ENCODE peak calls at places on chromosomes 6 and 20, in four cellular contexts. Y, V, A and M are unnamed samples.
A peak's percentile ranks its signal among the peaks of the same experiment; 100 is the strongest.

GRCh38 chr6:14008809-14009208 is 84.1 kb downstream of the RNF182 start:
- DNase-seq in Y (no peak), V (no peak), A (no peak), M (no peak)

GRCh38 chr6:593139-593906 is 63.6 kb downstream of the HUS1B start:
- DNase-seq in Y (peak; percentile 16), V (peak; percentile 13), A (peak; percentile 52), M (peak; percentile 60)

GRCh38 chr20:56003111-56003800 is 2.1 kb downstream of the CBLN4 start:
- DNase-seq in Y (no peak), V (no peak), A (peak; percentile 54), M (no peak)

GRCh38 chr6:127520061-127520460 is 926 bp upstream of the MTCL3 start:
- DNase-seq in Y (no peak), V (no peak), A (no peak), M (no peak)

GRCh38 chr6:53910834-53911233 is 116.0 kb downstream of the LRRC1 start:
- DNase-seq in Y (no peak), V (no peak), A (no peak), M (no peak)

GRCh38 chr6:89364586-89364985 is 12.1 kb upstream of the UBE2J1 start:
- DNase-seq in Y (no peak), V (no peak), A (no peak), M (no peak)

GRCh38 chr6:12410946-12411345 is 120.8 kb downstream of the EDN1 start:
- DNase-seq in Y (no peak), V (no peak), A (no peak), M (no peak)

GRCh38 chr6:24444588-24444987 is 41.9 kb downstream of the MRS2 start:
- DNase-seq in Y (no peak), V (no peak), A (no peak), M (no peak)

GRCh38 chr20:61043681-61044080 is 208.4 kb upstream of the CDH4 start:
- DNase-seq in Y (no peak), V (no peak), A (no peak), M (no peak)

GRCh38 chr20:23212011-23212410 is 125.9 kb upstream of the CD93 start:
- DNase-seq in Y (no peak), V (no peak), A (no peak), M (no peak)

GRCh38 chr20:3727333-3728035 is 5.0 kb upstream of the HSPA12B start:
- DNase-seq in Y (no peak), V (no peak), A (no peak), M (no peak)

GRCh38 chr6:112800439-112800838 is 453.3 kb downstream of the RFPL4B start:
- DNase-seq in Y (no peak), V (no peak), A (no peak), M (no peak)

GRCh38 chr6:140636237-140636636 is 1261.8 kb upstream of the CITED2 start:
- DNase-seq in Y (no peak), V (peak; percentile 30), A (no peak), M (no peak)

GRCh38 chr6:106339334-106340029 is 13.9 kb upstream of the ATG5 start:
- DNase-seq in Y (peak; percentile 86), V (no peak), A (peak; percentile 75), M (peak; percentile 75)

GRCh38 chr6:132198040-132198439 is 203.2 kb downstream of the MOXD1 start:
- DNase-seq in Y (no peak), V (no peak), A (no peak), M (no peak)

GRCh38 chr6:130944486-130944885 is 117.3 kb downstream of the SMLR1 start:
- DNase-seq in Y (no peak), V (no peak), A (no peak), M (peak; percentile 30)

GRCh38 chr6:42133926-42134325 is 8.5 kb downstream of the C6orf132 start:
- DNase-seq in Y (no peak), V (no peak), A (no peak), M (no peak)

GRCh38 chr6:25165181-25165580 is 114.0 kb upstream of the CARMIL1 start:
- DNase-seq in Y (no peak), V (no peak), A (no peak), M (no peak)

GRCh38 chr20:11305406-11305805 is 612.3 kb upstream of the BTBD3 start:
- DNase-seq in Y (no peak), V (peak; percentile 31), A (no peak), M (no peak)

GRCh38 chr6:80211295-80211694 is 104.8 kb downstream of the BCKDHB start:
- DNase-seq in Y (no peak), V (no peak), A (no peak), M (no peak)

DNA sequence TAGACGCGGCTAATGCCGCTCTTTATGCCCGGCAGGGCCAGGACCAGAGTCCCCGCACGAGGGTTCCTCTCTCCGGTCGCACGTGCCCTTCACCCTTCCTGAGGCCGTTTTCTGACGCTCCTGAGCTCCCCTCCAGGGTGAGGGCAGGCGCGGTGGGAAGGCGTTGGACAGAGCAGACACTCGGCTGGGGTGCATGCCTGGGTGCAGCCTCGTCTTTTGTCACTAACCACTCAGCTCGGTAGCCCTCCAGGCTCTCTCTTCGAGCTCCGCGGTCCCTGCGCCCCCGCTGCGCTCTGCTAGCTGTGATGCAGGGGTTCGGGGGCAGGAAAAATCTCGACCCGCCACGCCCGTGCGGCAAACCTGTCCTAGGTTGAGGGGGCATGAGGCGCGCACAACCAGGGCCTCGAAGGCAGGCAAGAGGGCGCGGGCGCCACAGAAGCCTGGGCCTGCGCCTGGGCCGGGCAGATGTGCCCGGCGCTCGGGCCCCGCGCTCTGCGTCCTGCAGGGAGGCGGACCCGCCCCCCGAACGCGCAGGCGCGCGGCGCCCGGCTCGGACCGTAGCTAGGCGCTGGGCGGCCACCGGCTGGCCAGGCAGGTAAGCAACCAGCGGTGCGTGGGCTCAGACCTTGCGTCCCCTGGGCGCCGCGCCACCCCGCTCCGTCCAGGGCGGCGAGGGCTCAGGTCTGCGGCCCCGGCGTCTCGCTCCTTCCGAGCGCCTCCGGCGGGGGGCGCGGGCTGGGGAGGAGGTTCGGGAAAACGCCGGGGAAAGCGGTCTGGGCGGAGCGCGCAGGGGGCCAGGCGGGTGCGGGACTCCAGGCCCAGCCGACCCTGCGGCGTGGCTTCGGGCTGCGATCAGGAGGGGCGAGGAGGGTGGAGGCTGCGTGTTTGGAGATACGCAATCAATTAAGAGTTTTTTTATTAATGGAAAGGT is at the start of gene L3MBTL1:
- DNase-seq in Y (peak; percentile 82), V (no peak), A (peak; percentile 96), M (peak; percentile 92)
- TF ChIP-seq RCOR1 in Y (no peak), V (no peak), A (no peak), M (no peak)

GRCh38 chr6:28673800-28674671 is 148.4 kb downstream of the GPX5 start:
- DNase-seq in Y (peak; percentile 34), V (peak; percentile 48), A (peak; percentile 75), M (no peak)
- TF ChIP-seq CHD2 in Y (no peak), V (no peak), A (peak; percentile 23), M (no peak)

DNA sequence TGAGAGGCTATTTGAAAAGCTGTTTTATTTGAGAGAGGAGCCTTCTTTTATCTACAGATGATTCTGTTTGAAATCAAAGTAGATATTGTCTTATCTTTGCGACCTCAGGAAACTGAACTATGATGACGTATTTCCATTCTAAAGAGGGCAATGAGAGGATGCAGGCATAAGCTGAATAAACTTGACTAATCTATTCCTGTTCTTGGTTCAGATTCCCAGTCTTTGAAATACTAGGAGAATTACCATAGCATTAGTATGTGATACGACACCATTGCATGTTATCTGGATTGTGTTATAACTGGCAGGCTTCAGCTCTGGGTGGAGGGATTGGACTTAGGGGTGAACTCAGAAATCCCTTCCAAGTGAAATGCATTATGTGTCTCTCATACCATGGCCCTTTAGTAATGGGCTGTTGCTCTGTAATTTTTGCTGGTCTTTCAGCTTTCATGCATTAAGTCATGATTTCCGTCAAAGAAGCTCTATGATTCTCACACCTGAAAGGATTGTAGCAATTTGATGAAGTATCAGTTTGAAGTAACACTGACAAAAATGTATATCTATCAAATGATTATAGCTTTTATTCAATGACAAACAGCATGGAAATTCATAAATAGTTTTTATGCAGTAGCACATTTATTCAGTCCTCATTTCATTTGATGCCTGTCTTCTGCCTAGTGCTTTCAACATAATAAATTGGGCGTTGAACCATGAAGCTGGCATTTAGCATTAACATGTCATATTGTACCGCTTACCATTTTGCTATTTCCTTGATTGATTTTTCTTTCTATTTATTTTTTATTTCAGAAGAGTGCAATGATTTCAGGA is 138.5 kb upstream of the SPACA1 start:
- DNase-seq in Y (no peak), V (no peak), A (no peak), M (no peak)
- H3K4me2 ChIP-seq in Y (no peak overlapping the region), V (no peak overlapping the region), A (no peak overlapping the region), M (no peak overlapping the region)

GRCh38 chr6:135637701-135638100 is 140.2 kb upstream of the AHI1 start:
- DNase-seq in Y (no peak), V (no peak), A (no peak), M (no peak)
- TF ChIP-seq RCOR1 in Y (no peak), V (no peak), A (no peak), M (no peak)

GRCh38 chr6:26224547-26224912 is 137.3 kb downstream of the HFE start:
- DNase-seq in Y (no peak), V (no peak), A (no peak), M (no peak)

GRCh38 chr6:26222587-26222986 is 135.4 kb downstream of the HFE start:
- DNase-seq in Y (no peak), V (no peak), A (no peak), M (no peak)

GRCh38 chr6:26223213-26223612 is 136.0 kb downstream of the HFE start:
- DNase-seq in Y (no peak), V (no peak), A (no peak), M (no peak)

GRCh38 chr6:26224940-26225847 is 138.0 kb downstream of the HFE start:
- DNase-seq in Y (no peak), V (no peak), A (peak; percentile 78), M (no peak)

GRCh38 chr6:26223677-26224546 is 136.7 kb downstream of the HFE start:
- DNase-seq in Y (peak; percentile 63), V (peak; percentile 78), A (peak; percentile 36), M (no peak)
- TF ChIP-seq CHD2 in Y (no peak), V (peak; percentile 18), A (no peak), M (no peak)

GRCh38 chr6:157233156-157233555 is 90.2 kb downstream of the TMEM242 start:
- DNase-seq in Y (no peak), V (no peak), A (no peak), M (no peak)

GRCh38 chr6:157236040-157236725 is 87.1 kb downstream of the TMEM242 start:
- DNase-seq in Y (no peak), V (no peak), A (no peak), M (no peak)

GRCh38 chr6:157232161-157232895 is 91.0 kb downstream of the TMEM242 start:
- DNase-seq in Y (no peak), V (no peak), A (no peak), M (no peak)

GRCh38 chr6:157235600-157236039 is 87.7 kb downstream of the TMEM242 start:
- DNase-seq in Y (peak; percentile 60), V (no peak), A (no peak), M (no peak)

DNA sequence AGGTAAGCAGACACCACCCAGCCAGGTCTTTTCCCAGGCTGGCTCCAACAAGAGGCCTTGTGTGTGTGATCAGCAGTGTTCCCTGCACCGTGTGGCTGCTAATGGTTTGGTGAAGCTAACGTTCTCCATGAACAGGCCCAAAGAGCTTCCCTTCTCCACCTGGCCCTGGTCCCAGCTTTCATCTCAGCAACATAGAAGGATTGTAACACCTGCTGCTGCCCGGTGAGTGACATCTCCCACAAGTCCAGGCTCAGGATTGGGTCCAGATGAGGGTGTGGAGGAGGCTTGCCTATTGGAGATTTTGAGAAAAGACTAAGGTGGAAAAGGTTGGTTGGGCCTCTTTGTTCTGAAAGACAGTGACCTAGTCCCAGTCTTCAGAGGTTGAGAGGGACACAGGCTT is 89.6 kb downstream of the TMEM242 start:
- DNase-seq in Y (no peak), V (no peak), A (no peak), M (no peak)
- H3K4me2 ChIP-seq in Y (no peak overlapping the region), V (no peak overlapping the region), A (no peak overlapping the region), M (no peak overlapping the region)